ENCODE peak calls at places on chromosome 16, in seven cellular contexts. Y, Q, H, S, Z, C and M are unnamed samples.

GRCh38 chr16:88703486-88704309 is 2.5 kb downstream of the RNF166 start:
- DNase-seq in H (peak; percentile 67), Q (peak; percentile 87), Y (peak; percentile 48), Z (no peak), S (peak; percentile 58), C (no peak), M (peak; percentile 29)

GRCh38 chr16:67431805-67432476 is 1.0 kb downstream of the HSD11B2 start:
- DNase-seq in Z (no peak), H (no peak), S (no peak), Q (no peak), Y (no peak), C (no peak), M (no peak)

GRCh38 chr16:69476920-69477418 is 52.5 kb downstream of the CYB5B start:
- DNase-seq in S (no peak), Y (no peak), C (peak; percentile 90), Q (no peak), Z (no peak), H (no peak), M (no peak)

GRCh38 chr16:4944333-4945281 is 7.7 kb upstream of the PPL start:
- DNase-seq in Q (no peak), H (peak; percentile 90), S (peak; percentile 94), C (peak; percentile 98), Y (no peak), Z (no peak), M (no peak)

GRCh38 chr16:57606847-57607501 is 21.5 kb upstream of the ADGRG1 start:
- DNase-seq in S (no peak), Q (peak; percentile 52), Z (no peak), H (no peak), Y (no peak), C (no peak), M (no peak)

GRCh38 chr16:12410842-12411490 is 392.7 kb downstream of the CPPED1 start:
- DNase-seq in Z (no peak), C (no peak), S (no peak), Q (no peak), H (no peak), Y (no peak), M (no peak)

GRCh38 chr16:69514366-69514765 is 51.4 kb upstream of the NFAT5 start:
- DNase-seq in C (no peak), Q (no peak), Y (no peak), Z (no peak), S (no peak), H (no peak), M (no peak)

GRCh38 chr16:78405833-78406232 is 306.4 kb downstream of the WWOX start:
- DNase-seq in Q (no peak), H (no peak), Z (no peak), C (no peak), Y (no peak), S (no peak), M (no peak)

GRCh38 chr16:30009990-30010816 is 624 bp downstream of the DOC2A start:
- DNase-seq in S (no peak), Q (no peak), C (no peak), Z (no peak), Y (no peak), H (no peak), M (no peak)